ENCODE peak calls at places on chromosomes 13 and 19, in nine cellular contexts. H is epithelial cell of esophagus; A is Ammon's horn; I is AG04450; C is H4; D is tibial artery; G is mammary epithelial cell; J is astrocyte of the spinal cord; S is CD8-positive, alpha-beta memory T cell. L is an unnamed sample.

GRCh38 chr19:40539070-40539469 is 37.6 kb upstream of the SHKBP1 start:
- DNase-seq in H (peak; percentile 24), A (no peak), I (no peak), C (no peak), D (no peak), G (peak; percentile 17), J (no peak), S (no peak), L (no peak)

GRCh38 chr13:41564046-41564445 is 106.7 kb downstream of the RGCC start:
- DNase-seq in H (no peak), A (no peak), I (no peak), C (no peak), D (no peak), G (no peak), J (no peak), S (no peak), L (no peak)

GRCh38 chr13:24615114-24615513 is 65.1 kb upstream of the ATP12A start:
- DNase-seq in H (no peak), A (no peak), I (no peak), C (no peak), D (no peak), G (no peak), J (no peak), S (no peak), L (no peak)

GRCh38 chr13:79392882-79393563 is 13.0 kb downstream of the RBM26 start:
- DNase-seq in H (peak; percentile 83), A (no peak), I (no peak), C (peak; percentile 29), D (no peak), G (peak; percentile 91), J (peak; percentile 53), S (peak; percentile 56), L (peak; percentile 83)

GRCh38 chr13:100428966-100429365 is 159.6 kb downstream of the GGACT start:
- DNase-seq in H (no peak), A (no peak), I (no peak), C (no peak), D (no peak), G (no peak), J (no peak), S (no peak), L (no peak)

GRCh38 chr19:11238781-11239376 is 540 bp upstream of the ANGPTL8 start:
- DNase-seq in H (no peak), A (no peak), I (no peak), C (no peak), D (no peak), G (no peak), J (no peak), S (no peak), L (no peak)

GRCh38 chr19:958967-959685 is 25.0 kb upstream of the WDR18 start:
- DNase-seq in H (peak; percentile 87), A (peak; percentile 43), I (no peak), C (no peak), D (no peak), G (peak; percentile 40), J (peak; percentile 26), S (no peak), L (peak; percentile 34)

GRCh38 chr13:39527961-39528720 is 74.9 kb downstream of the LHFPL6 start:
- DNase-seq in H (peak; percentile 85), A (peak; percentile 52), I (peak; percentile 85), C (peak; percentile 15), D (peak; percentile 38), G (peak; percentile 79), J (peak; percentile 91), S (no peak), L (peak; percentile 90)

GRCh38 chr19:46133101-46133627 is 8.7 kb upstream of the IGFL3 start:
- DNase-seq in H (peak; percentile 96), A (peak; percentile 82), I (peak; percentile 96), C (peak; percentile 100), D (peak; percentile 34), G (peak; percentile 92), J (peak; percentile 97), S (no peak), L (peak; percentile 99)